ENCODE peak calls at places on chromosomes 6 and 20, in four cellular contexts. K, D, U and M are unnamed samples.

GRCh38 chr6:82361631-82362030 is 2.0 kb upstream of the TPBG start:
- DNase-seq in D (no peak), U (no peak), K (no peak), M (no peak)

GRCh38 chr6:99613398-99613704 is 6.7 kb downstream of the PRDM13 start:
- DNase-seq in D (peak), U (peak), K (peak), M (peak)

GRCh38 chr20:17457064-17457463 is 74.1 kb downstream of the BFSP1 start:
- DNase-seq in D (no peak), U (no peak), K (no peak), M (no peak)

GRCh38 chr6:154343473-154344308 is 12.9 kb downstream of the IPCEF1 start:
- DNase-seq in U (peak), K (no peak), D (peak), M (peak)

GRCh38 chr20:8964944-8965562 is 103.8 kb upstream of the PLCB4 start:
- DNase-seq in D (no peak), U (no peak), K (no peak), M (no peak)

GRCh38 chr6:167661456-167662103 is 165.1 kb upstream of the AFDN start:
- DNase-seq in K (no peak), D (no peak), U (no peak), M (no peak)

GRCh38 chr20:46324960-46325703 is 16.8 kb upstream of the CDH22 start:
- DNase-seq in K (no peak), U (peak), D (peak), M (peak)

GRCh38 chr20:40970218-40970617 is 58.4 kb upstream of the TOP1 start:
- DNase-seq in U (no peak), K (no peak), D (peak), M (no peak)

GRCh38 chr6:156280131-156280530 is 497.0 kb upstream of the ARID1B start:
- DNase-seq in D (no peak), U (no peak), K (no peak), M (no peak)

GRCh38 chr6:146041282-146041681 is 12.4 kb downstream of the GRM1 start:
- DNase-seq in D (peak), K (no peak), U (peak), M (no peak)

GRCh38 chr6:89299451-89299850 is 15.6 kb downstream of the GABRR2 start:
- DNase-seq in K (no peak), D (peak), U (peak), M (peak)

GRCh38 chr6:170006524-170007467 is 255.4 kb downstream of the ERMARD start:
- DNase-seq in K (peak), U (no peak), D (peak), M (no peak)

GRCh38 chr6:19410477-19410876 is 426.7 kb upstream of the ID4 start:
- DNase-seq in U (no peak), K (no peak), D (no peak), M (peak)

GRCh38 chr6:31121131-31121790 is 1.0 kb upstream of the CDSN start:
- DNase-seq in U (no peak), D (no peak), K (no peak), M (no peak)

GRCh38 chr6:10962673-10963072 is 75.8 kb downstream of the SYCP2L start:
- DNase-seq in D (no peak), U (peak), K (no peak), M (peak)

GRCh38 chr6:134983823-134984222 is 33.9 kb upstream of the ALDH8A1 start:
- DNase-seq in K (no peak), D (no peak), U (no peak), M (no peak)

GRCh38 chr6:45677381-45677992 is 299.8 kb upstream of the SUPT3H start:
- DNase-seq in K (no peak), U (peak), D (no peak), M (peak)

GRCh38 chr6:11918021-11918738 is 93.9 kb upstream of the HIVEP1 start:
- DNase-seq in D (no peak), K (no peak), U (peak), M (peak)

DNA sequence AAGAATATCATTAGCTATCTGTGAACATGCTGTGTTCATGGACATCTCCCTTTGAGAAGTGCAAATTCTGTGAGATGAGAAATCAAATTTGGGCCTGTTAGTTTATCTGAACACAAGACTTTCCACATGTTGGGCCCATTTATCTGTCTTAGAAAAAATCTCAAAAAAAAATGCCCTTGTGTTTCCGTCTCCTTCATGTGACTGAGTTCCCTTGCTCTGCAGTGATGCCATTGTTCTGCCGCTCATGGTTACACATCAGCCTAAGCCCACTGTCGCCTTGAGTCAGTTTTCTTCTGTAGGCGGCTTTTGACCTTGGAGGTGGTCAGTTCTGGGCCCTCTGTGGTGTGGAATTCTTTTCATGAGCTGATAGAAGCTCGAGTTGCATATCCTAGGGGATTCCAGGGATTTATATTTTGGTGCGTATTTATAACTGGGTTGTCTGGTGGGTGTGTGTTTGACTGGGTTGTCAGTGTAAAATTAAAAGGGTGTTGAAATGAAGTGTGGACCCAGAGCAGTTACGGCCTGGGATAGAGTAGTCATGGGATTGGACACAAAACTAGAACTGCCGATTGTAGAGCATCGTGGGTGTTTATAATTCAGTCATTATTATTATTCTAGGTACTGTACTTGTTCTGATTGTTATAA is 156.7 kb downstream of the JARID2 start:
- DNase-seq in D (no peak), K (no peak), U (no peak), M (peak)
- H2BK15ac ChIP-seq in D (no peak), K (no peak), U (no peak), M (no peak)

DNA sequence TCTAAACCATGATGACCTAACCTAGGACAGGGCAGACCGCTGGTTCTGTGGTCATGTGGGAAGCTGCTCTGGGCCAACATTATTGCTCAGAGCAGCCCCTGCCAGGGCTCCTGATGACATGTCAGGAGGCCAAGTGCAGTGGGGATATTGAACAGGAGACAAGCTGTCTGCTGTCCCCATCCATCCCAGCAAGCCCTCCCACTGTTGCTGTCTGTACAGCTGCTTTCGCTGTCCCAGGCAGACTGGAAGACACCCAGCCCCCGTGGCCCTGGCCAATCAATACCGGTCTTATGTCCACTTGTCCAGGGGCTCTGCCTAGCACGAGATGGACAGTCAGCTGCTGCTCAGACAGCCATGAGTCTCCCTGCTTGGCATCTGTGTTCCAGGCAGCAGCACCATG is 43.2 kb upstream of the FNDC1 start:
- DNase-seq in U (no peak), K (no peak), D (no peak), M (no peak)
- H2BK15ac ChIP-seq in U (no peak), K (no peak), D (no peak), M (no peak)

GRCh38 chr20:24334830-24335229 is 134.6 kb upstream of the SYNDIG1 start:
- DNase-seq in U (no peak), K (no peak), D (no peak), M (no peak)
- H2BK15ac ChIP-seq in U (no peak), K (no peak), D (no peak), M (no peak)

DNA sequence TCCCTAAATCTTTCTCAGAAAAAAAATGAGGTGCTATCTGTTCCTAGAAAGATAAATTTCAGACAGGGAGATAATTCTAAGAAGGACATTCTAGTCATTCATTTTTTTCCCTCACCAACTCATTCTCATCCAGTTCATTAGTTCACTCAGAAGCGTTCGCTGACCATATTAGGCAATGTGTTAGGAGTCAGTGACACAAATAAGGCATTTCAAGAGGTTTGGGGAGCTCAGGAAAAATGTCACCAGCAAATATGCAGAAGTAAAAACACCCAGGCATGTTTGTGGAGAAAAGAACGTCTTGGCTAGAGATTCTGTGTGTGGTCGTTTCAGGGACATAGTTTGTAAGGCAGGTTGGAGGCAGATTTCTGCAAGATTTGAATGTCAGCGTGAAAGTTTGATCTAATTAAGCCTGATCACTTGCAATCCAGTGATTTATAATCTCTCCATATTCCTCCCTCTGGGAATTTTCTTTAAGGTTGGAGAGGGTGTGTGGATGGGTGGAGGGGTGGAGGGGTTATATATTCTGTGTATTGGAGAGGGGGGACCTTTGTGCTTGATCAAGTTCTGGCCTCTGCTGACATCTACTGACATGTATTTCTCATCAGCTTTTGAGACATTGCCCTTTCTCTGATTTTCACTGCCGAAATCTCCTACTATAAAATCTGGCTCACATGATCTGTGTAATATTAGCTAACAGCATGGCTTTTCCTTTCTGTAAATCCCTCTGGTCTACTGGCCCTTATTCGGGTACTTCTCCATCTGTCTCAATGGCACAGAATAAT is 3.6 kb downstream of the MYCT1 start:
- DNase-seq in D (no peak), U (no peak), K (no peak), M (peak)
- H2BK15ac ChIP-seq in D (no peak), U (no peak), K (no peak), M (peak)

DNA sequence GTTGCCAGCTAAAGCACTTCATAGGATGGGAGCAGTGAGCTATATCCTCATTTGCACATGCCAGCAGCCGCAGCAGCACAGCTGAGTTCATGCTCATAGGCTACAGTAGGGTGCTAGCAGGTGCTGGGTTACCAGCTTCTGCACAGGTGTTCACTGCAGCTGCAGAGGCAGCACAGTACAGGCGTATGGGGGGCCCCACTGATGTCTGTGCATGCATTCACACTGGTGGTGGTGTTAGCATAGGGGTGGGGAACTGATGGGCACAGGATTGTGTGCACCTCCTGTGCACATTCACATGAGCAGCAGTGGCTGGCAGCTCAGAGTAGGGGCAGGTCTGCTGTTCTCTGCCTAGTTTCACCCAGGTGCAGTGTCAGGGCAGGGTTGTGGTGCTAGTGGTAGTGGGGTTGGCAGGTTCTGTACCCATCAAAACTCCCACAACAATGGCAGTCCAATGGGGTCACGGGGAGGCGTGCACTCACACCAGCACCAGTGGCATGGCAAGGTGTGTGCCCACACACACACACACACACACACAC is 58.9 kb upstream of the IRAK1BP1 start:
- DNase-seq in K (no peak), U (no peak), D (no peak), M (no peak)
- H2BK15ac ChIP-seq in K (no peak), U (no peak), D (no peak), M (no peak)

DNA sequence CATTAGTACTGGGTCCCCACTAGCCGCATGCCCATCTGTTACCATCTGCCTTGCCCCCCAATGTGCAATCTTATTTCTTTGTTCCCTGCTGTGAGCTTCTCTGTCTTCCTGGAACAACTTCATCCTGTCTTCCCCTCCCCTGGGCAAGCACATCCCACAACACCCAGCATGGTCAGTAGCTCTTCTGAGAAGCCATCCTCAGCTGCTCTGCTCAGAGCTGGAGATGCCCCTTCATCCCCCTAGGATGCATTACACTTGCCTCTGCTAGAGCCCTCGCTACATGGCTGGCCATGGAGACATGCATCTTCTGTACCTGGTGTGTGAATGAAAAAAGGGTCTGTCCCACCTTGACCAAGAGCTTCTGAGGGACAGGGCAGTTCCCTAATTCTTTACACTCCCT is 141.2 kb downstream of the CDC5L start:
- DNase-seq in D (peak), U (no peak), K (no peak), M (no peak)
- H2BK15ac ChIP-seq in D (no peak), U (no peak), K (no peak), M (no peak)